ENCODE peak calls at places on chromosomes 2 and 18, in ten cellular contexts. G is heart right ventricle, S is upper lobe of right lung, W is AG04450, N is esophagus squamous epithelium, I is tibial artery, D is heart left ventricle, F is GM23338, E is Peyer's patch, O is keratinocyte. Q is an unnamed sample.

GRCh38 chr2:127901339-127902072 is 15.8 kb upstream of the AMMECR1L start:
- DNase-seq in S (no peak), G (peak; percentile 61), W (no peak), O (no peak), F (no peak), E (no peak), D (peak; percentile 75), N (no peak), I (peak; percentile 64), Q (no peak)

GRCh38 chr2:201415149-201415548 is 36.1 kb downstream of the TRAK2 start:
- DNase-seq in E (no peak), S (no peak), D (no peak), N (no peak), G (no peak), I (no peak), W (no peak), F (no peak), O (no peak), Q (no peak)

GRCh38 chr18:35049111-35050003 is 8.1 kb downstream of the MAPRE2 start:
- DNase-seq in E (peak; percentile 26), I (no peak), W (no peak), G (no peak), S (no peak), O (no peak), D (no peak), N (no peak), F (no peak), Q (no peak)

GRCh38 chr2:190607657-190608357 is 41.1 kb upstream of the NAB1 start:
- DNase-seq in W (peak; percentile 20), E (no peak), S (no peak), O (no peak), I (no peak), G (no peak), N (no peak), D (no peak), F (no peak), Q (no peak)

GRCh38 chr2:27647289-27647688 is 16.1 kb downstream of the SUPT7L start:
- DNase-seq in D (no peak), G (no peak), E (no peak), F (no peak), I (no peak), S (no peak), W (no peak), N (no peak), O (no peak), Q (no peak)

GRCh38 chr2:233387225-233387624 is 32.9 kb downstream of the DGKD start:
- DNase-seq in S (no peak), G (no peak), F (no peak), D (no peak), W (peak; percentile 11), N (no peak), O (no peak), I (peak; percentile 25), E (no peak), Q (no peak)

GRCh38 chr18:31685097-31686082 is 1.0 kb upstream of the B4GALT6 start:
- DNase-seq in O (no peak), W (no peak), I (no peak), E (peak; percentile 17), G (peak; percentile 70), F (peak; percentile 88), N (no peak), D (peak; percentile 71), S (peak; percentile 85), Q (peak; percentile 80)

GRCh38 chr2:233354971-233355574 is 779 bp downstream of the DGKD start:
- DNase-seq in F (peak; percentile 49), W (no peak), E (peak; percentile 30), N (no peak), I (no peak), D (peak; percentile 44), S (peak; percentile 77), O (no peak), G (peak; percentile 33), Q (peak; percentile 75)

GRCh38 chr2:54258171-54258570 is 2.1 kb upstream of the TSPYL6 start:
- DNase-seq in F (no peak), W (no peak), G (no peak), D (no peak), S (no peak), I (no peak), N (no peak), E (no peak), O (no peak), Q (no peak)

GRCh38 chr2:210961249-210961648 is 404.9 kb downstream of the CPS1 start:
- DNase-seq in I (no peak), F (no peak), N (no peak), W (no peak), D (no peak), O (no peak), G (no peak), S (no peak), E (no peak), Q (no peak)

GRCh38 chr18:55762424-55762823 is 174.4 kb upstream of the TCF4 start:
- DNase-seq in F (no peak), I (no peak), D (no peak), G (no peak), E (no peak), O (no peak), N (no peak), S (no peak), W (no peak), Q (no peak)

DNA sequence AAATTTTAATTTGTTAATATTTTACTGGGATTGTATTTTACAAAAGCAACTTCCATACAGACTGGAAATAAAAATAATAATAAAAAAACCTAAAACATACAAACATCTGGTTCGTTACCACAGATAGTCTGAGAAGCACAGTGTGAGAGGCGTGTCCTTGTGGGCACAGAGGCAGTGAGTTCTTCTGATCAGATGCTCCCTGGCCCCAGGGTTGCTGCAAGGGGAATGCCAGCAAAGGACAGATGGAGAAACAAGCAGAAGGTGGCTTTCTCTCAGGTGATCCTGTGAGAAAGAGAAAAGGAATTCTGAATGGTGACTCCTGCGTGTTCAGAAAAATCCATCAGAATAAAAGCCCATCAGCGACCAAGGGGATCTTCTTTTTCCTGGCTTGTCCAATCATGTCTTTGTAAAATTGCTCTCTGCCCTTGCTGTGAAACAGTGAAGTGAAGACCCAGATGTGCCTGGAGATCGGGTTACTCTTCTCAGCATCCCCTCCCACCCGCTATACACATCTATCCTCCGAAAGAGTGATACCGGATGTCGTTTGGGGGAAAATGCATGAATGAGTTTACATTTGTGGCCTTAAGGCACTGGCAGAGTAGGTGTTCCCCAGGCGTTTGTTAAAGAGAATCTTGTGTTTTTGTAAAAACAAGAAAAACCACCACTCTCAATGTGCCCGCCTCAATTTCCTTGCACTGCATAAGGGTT is 528.4 kb downstream of the CMPK2 start:
- DNase-seq in N (no peak), O (no peak), D (no peak), I (no peak), E (no peak), G (no peak), F (peak; percentile 3), W (no peak), S (no peak), Q (no peak)
- H3K27ac ChIP-seq in N (no peak overlapping the region), O (no peak overlapping the region), D (no peak overlapping the region), I (no peak overlapping the region), E (no peak overlapping the region), G (no peak overlapping the region), F (no peak overlapping the region), W (no peak overlapping the region), S (no peak overlapping the region), Q (no peak overlapping the region)

DNA sequence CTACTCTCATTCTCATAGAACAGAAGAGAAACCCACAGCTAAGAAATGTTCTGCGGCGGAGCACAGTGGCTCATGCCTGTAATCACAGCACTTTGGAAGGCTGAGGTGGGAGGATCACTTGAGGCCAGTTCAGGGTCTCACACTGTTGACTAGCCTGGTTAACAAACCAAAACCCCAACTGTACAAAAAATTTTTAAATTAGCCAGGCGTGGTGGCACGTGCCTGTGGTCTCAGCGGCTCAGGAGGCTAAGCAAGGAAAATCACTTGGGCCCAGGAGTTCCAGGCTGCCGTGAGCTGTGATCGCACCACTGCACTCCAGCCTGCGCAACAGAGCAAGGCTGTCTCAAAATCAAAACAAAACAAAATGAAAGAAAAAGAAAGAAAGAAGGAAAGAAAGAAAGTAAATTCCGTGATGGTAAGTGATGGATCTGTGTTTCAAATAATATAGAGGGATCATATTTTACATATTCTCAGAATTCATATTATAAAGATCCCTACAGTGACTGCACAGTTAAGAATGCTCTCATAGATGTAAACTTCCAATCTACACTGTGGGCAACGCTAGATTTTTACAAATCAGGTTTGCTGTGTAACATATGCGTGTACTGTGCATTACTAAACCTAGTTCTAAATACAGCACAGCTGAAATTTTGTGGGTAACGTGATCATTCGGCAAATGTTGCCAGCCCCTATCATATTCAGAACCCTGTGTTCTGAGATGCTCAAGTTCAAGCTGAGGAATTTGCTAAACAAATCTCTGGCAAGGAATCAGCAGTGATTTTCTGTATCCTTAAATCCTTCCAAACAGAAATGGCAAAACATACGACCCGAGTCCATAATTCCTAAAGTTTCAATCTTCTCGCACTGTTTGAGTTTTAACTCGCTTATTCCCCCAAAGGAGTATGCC is 1.2 kb upstream of the RAB12 start:
- DNase-seq in S (no peak), I (no peak), O (no peak), N (no peak), W (peak; percentile 21), D (no peak), G (no peak), E (peak; percentile 52), F (no peak), Q (no peak)
- H3K4me3 ChIP-seq in S (peak overlapping the region; percentile 58), I (peak overlapping the region; percentile 93), O (peak overlapping the region; percentile 76), N (peak overlapping the region; percentile 79), W (peak overlapping the region; percentile 82), D (peak overlapping the region; percentile 93), G (peak overlapping the region; percentile 95), E (peak overlapping the region; percentile 86), F (peak overlapping the region; percentile 81), Q (peak overlapping the region; percentile 98)

GRCh38 chr2:23423873-23424680 is 39.1 kb downstream of the KLHL29 start:
- DNase-seq in F (no peak), O (no peak), W (no peak), N (no peak), D (peak; percentile 11), S (no peak), E (peak; percentile 13), G (no peak), I (no peak), Q (no peak)
- H3K27ac ChIP-seq in F (no peak overlapping the region), O (no peak overlapping the region), W (no peak overlapping the region), N (peak overlapping the region; percentile 17), D (no peak overlapping the region), S (no peak overlapping the region), E (peak overlapping the region; percentile 36), G (no peak overlapping the region), I (peak overlapping the region; percentile 1), Q (no peak overlapping the region)

GRCh38 chr2:240567137-240567871 is 980 bp upstream of the RNPEPL1 start:
- DNase-seq in F (no peak), E (peak; percentile 41), N (no peak), S (peak; percentile 65), W (no peak), G (peak; percentile 18), I (peak; percentile 34), O (no peak), D (peak; percentile 24), Q (peak; percentile 63)

GRCh38 chr2:240568678-240569522 is 616 bp downstream of the RNPEPL1 start:
- DNase-seq in S (peak; percentile 88), E (peak; percentile 59), G (peak; percentile 80), D (peak; percentile 85), N (no peak), F (peak; percentile 53), W (no peak), O (no peak), I (peak; percentile 41), Q (peak; percentile 64)

GRCh38 chr2:240566203-240567136 is 1.8 kb upstream of the RNPEPL1 start:
- DNase-seq in I (peak; percentile 94), S (peak; percentile 98), E (peak; percentile 97), G (peak; percentile 95), N (peak; percentile 81), O (no peak), F (peak; percentile 84), D (peak; percentile 94), W (no peak), Q (peak; percentile 94)

GRCh38 chr2:240569523-240569997 is 1.3 kb downstream of the RNPEPL1 start:
- DNase-seq in N (no peak), D (peak; percentile 18), W (no peak), F (no peak), G (no peak), O (no peak), I (peak; percentile 18), S (peak; percentile 64), E (no peak), Q (no peak)

GRCh38 chr2:240567872-240568677 is at the start of gene RNPEPL1:
- DNase-seq in S (peak; percentile 79), D (peak; percentile 54), E (peak; percentile 44), G (peak; percentile 56), O (no peak), W (no peak), I (peak; percentile 33), F (peak; percentile 60), N (no peak), Q (peak; percentile 64)
- H3K4me3 ChIP-seq in S (peak within 1 kb of the TSS; percentile 83), D (peak within 1 kb of the TSS; percentile 81), E (peak within 1 kb of the TSS; percentile 75), G (peak within 1 kb of the TSS; percentile 84), O (peak within 1 kb of the TSS; percentile 71), W (peak within 1 kb of the TSS; percentile 76), I (peak within 1 kb of the TSS; percentile 86), F (peak within 1 kb of the TSS; percentile 68), N (peak within 1 kb of the TSS; percentile 85), Q (peak within 1 kb of the TSS; percentile 80)